ENCODE peak calls at places on chromosomes 5 and 9, in ten cellular contexts. G is body of pancreas, H is kidney epithelial cell, B is astrocyte of the spinal cord, V is WTC11, C is nephron progenitor cell, K is heart right ventricle, P is neural crest cell, S is DND-41, O is AG04450. A is an unnamed sample.

GRCh38 chr5:135097390-135097789 is 63.4 kb upstream of the PITX1 start:
- DNase-seq in G (no peak), H (no peak), B (no peak), V (no peak), C (no peak), K (no peak), P (no peak), S (no peak), O (no peak), A (no peak)

GRCh38 chr5:36300181-36300926 is 1.3 kb downstream of the RANBP3L start:
- DNase-seq in G (no peak), H (no peak), B (peak), V (no peak), C (no peak), K (no peak), P (no peak), S (no peak), O (no peak), A (no peak)

GRCh38 chr9:105320568-105320967 is 76.1 kb downstream of the SLC44A1 start:
- DNase-seq in G (no peak), H (no peak), B (no peak), V (no peak), C (no peak), K (no peak), P (no peak), S (no peak), O (no peak), A (no peak)

GRCh38 chr9:104927216-104927911 is 591 bp downstream of the ABCA1 start:
- DNase-seq in G (peak), H (no peak), B (peak), V (peak), C (peak), K (no peak), P (peak), S (no peak), O (no peak), A (peak)

GRCh38 chr5:56476487-56476856 is 243.3 kb upstream of the ANKRD55 start:
- DNase-seq in G (no peak), H (no peak), B (no peak), V (no peak), C (no peak), K (no peak), P (no peak), S (no peak), O (no peak), A (no peak)

GRCh38 chr5:43772601-43773031 is 169.6 kb downstream of the NNT start:
- DNase-seq in G (no peak), H (no peak), B (peak), V (no peak), C (no peak), K (no peak), P (no peak), S (peak), O (no peak), A (no peak)

GRCh38 chr9:108396618-108397017 is 459.2 kb downstream of the ACTL7B start:
- DNase-seq in G (no peak), H (no peak), B (no peak), V (no peak), C (no peak), K (no peak), P (no peak), S (no peak), O (no peak), A (no peak)

GRCh38 chr9:137880160-137880975 is 2.8 kb downstream of the CACNA1B start:
- DNase-seq in G (no peak), H (no peak), B (no peak), V (no peak), C (no peak), K (no peak), P (no peak), S (no peak), O (no peak), A (no peak)

GRCh38 chr9:6931913-6932312 is 174.1 kb downstream of the KDM4C start:
- DNase-seq in G (no peak), H (peak), B (peak), V (no peak), C (no peak), K (peak), P (no peak), S (no peak), O (no peak), A (no peak)

GRCh38 chr9:105264380-105264779 is 19.9 kb downstream of the SLC44A1 start:
- DNase-seq in G (no peak), H (no peak), B (no peak), V (no peak), C (no peak), K (no peak), P (no peak), S (no peak), O (no peak), A (no peak)

GRCh38 chr9:130936285-130937117 is 2.5 kb downstream of the FIBCD1 start:
- DNase-seq in G (no peak), H (no peak), B (peak), V (peak), C (peak), K (no peak), P (peak), S (no peak), O (no peak), A (no peak)

GRCh38 chr5:91141642-91142041 is 241.5 kb downstream of the ARRDC3 start:
- DNase-seq in G (no peak), H (no peak), B (no peak), V (no peak), C (no peak), K (no peak), P (no peak), S (no peak), O (no peak), A (no peak)

GRCh38 chr5:104347119-104347708 is 784.6 kb upstream of the NUDT12 start:
- DNase-seq in G (no peak), H (no peak), B (peak), V (no peak), C (no peak), K (no peak), P (no peak), S (no peak), O (no peak), A (no peak)
- TF ChIP-seq CTCF in G (peak), H (peak), B (peak), V (no peak), C (peak), K (no peak), P (peak), S (no peak), O (peak), A (no peak)

GRCh38 chr9:121285835-121286687 is 18.1 kb downstream of the GSN start:
- DNase-seq in G (peak), H (no peak), B (peak), V (peak), C (no peak), K (peak), P (no peak), S (no peak), O (no peak), A (no peak)

GRCh38 chr9:121288557-121288873 is 20.6 kb downstream of the GSN start:
- DNase-seq in G (no peak), H (no peak), B (no peak), V (no peak), C (no peak), K (no peak), P (no peak), S (no peak), O (no peak), A (no peak)

GRCh38 chr9:121286688-121286972 is 18.7 kb downstream of the GSN start:
- DNase-seq in G (no peak), H (no peak), B (no peak), V (no peak), C (no peak), K (no peak), P (no peak), S (no peak), O (no peak), A (no peak)

GRCh38 chr9:121288874-121289553 is 21.1 kb downstream of the GSN start:
- DNase-seq in G (peak), H (peak), B (peak), V (peak), C (peak), K (peak), P (peak), S (no peak), O (peak), A (no peak)

DNA sequence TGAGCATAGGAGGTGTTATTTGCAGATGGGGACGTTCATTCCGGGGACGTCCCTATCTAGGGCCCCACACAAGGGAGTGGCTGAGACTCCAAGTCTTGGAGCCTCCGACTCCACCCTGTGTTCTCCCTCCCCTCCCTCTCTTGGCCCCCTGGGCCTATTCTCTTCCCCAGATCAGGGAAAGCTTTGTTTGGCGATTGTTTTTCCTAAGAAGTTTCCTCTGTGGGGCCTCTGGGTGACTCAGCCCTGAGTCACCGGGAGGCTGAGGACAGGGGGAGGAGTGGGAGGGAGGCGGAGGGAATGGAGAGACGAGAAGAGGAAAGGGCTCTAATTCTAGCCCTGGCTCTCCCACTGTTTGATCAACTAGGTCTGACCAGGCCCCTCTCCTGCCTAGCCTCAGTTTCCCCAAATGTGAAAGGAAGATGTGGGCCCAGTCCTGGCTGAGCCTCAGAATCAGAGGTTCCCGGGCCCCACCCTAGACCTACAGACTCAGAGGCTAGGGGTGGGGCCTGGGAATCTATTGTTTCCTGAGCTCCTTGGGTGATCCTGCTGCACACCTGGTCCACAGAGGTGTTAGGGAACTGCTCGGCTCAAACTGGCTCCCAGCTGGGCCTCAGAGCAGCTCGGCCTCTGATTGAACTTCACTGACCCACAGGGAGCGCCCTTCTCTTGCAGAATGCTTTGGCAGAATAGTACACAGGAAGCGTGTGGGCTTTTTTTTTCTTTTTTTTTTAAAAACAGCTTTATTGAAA is 19.2 kb downstream of the GSN start:
- DNase-seq in G (peak), H (peak), B (peak), V (peak), C (no peak), K (peak), P (peak), S (no peak), O (peak), A (no peak)
- TF ChIP-seq CTCF in G (no peak), H (no peak), B (peak), V (no peak), C (no peak), K (peak), P (no peak), S (no peak), O (peak), A (no peak)

GRCh38 chr5:50740832-50741231 is 74.4 kb downstream of the PARP8 start:
- DNase-seq in G (no peak), H (no peak), B (no peak), V (no peak), C (no peak), K (no peak), P (no peak), S (no peak), O (no peak), A (no peak)
- TF ChIP-seq CTCF in G (no peak), H (no peak), B (no peak), V (no peak), C (no peak), K (no peak), P (no peak), S (no peak), O (no peak), A (no peak)

GRCh38 chr5:155906046-155906445 is 420.9 kb upstream of the SGCD start:
- DNase-seq in G (no peak), H (no peak), B (no peak), V (no peak), C (no peak), K (no peak), P (no peak), S (no peak), O (no peak), A (no peak)
- TF ChIP-seq CTCF in G (no peak), H (no peak), B (no peak), V (no peak), C (no peak), K (peak), P (no peak), S (no peak), O (no peak), A (peak)

GRCh38 chr5:93252165-93252564 is 328.9 kb downstream of the NR2F1-AS1 start:
- DNase-seq in G (no peak), H (no peak), B (no peak), V (no peak), C (no peak), K (no peak), P (no peak), S (no peak), O (no peak), A (no peak)
- TF ChIP-seq CTCF in G (no peak), H (peak), B (peak), V (no peak), C (no peak), K (no peak), P (no peak), S (no peak), O (peak), A (no peak)

GRCh38 chr9:132694144-132694543 is 23.9 kb downstream of the GTF3C4 start:
- DNase-seq in G (no peak), H (no peak), B (no peak), V (no peak), C (no peak), K (no peak), P (no peak), S (peak), O (no peak), A (no peak)
- TF ChIP-seq CTCF in G (no peak), H (no peak), B (no peak), V (peak), C (no peak), K (peak), P (no peak), S (peak), O (peak), A (no peak)